ENCODE peak calls at places on chromosome 2, in eight cellular contexts. One of them, this sample, is unnamed.

GRCh38 chr2:218218409-218219185 is 1.6 kb downstream of the ARPC2 start:
- DNase-seq in choroid plexus epithelial cell: no peak
- DNase-seq in right lobe of liver: no peak
- DNase-seq in activated T-helper 1 cell treated with anti-CD3 and anti-CD28 coated beads, Interleukin-2, amount 50 U/mL, for 16 hours: no peak
- DNase-seq in kidney epithelial cell: no peak
- DNase-seq in germinal center: peak
- DNase-seq in stimulated activated CD4-positive, alpha-beta T cell treated with anti-CD3 and anti-CD28 coated beads, Interleukin-2, amount 100 ng/mL, for 48 hours: no peak
- DNase-seq in naive B cell: peak
- DNase-seq in this sample: no peak

GRCh38 chr2:121506621-121507020 is 24.1 kb upstream of the RNU4ATAC start:
- DNase-seq in choroid plexus epithelial cell: no peak
- DNase-seq in right lobe of liver: no peak
- DNase-seq in activated T-helper 1 cell treated with anti-CD3 and anti-CD28 coated beads, Interleukin-2, amount 50 U/mL, for 16 hours: no peak
- DNase-seq in kidney epithelial cell: no peak
- DNase-seq in germinal center: no peak
- DNase-seq in stimulated activated CD4-positive, alpha-beta T cell treated with anti-CD3 and anti-CD28 coated beads, Interleukin-2, amount 100 ng/mL, for 48 hours: no peak
- DNase-seq in naive B cell: no peak
- DNase-seq in this sample: no peak

GRCh38 chr2:37809525-37809924 is 115.6 kb upstream of the RMDN2 start:
- DNase-seq in choroid plexus epithelial cell: peak
- DNase-seq in right lobe of liver: no peak
- DNase-seq in activated T-helper 1 cell treated with anti-CD3 and anti-CD28 coated beads, Interleukin-2, amount 50 U/mL, for 16 hours: no peak
- DNase-seq in kidney epithelial cell: no peak
- DNase-seq in germinal center: no peak
- DNase-seq in stimulated activated CD4-positive, alpha-beta T cell treated with anti-CD3 and anti-CD28 coated beads, Interleukin-2, amount 100 ng/mL, for 48 hours: no peak
- DNase-seq in naive B cell: no peak
- DNase-seq in this sample: no peak

GRCh38 chr2:17979707-17980106 is 101.2 kb downstream of the KCNS3 start:
- DNase-seq in choroid plexus epithelial cell: no peak
- DNase-seq in right lobe of liver: no peak
- DNase-seq in activated T-helper 1 cell treated with anti-CD3 and anti-CD28 coated beads, Interleukin-2, amount 50 U/mL, for 16 hours: no peak
- DNase-seq in kidney epithelial cell: no peak
- DNase-seq in germinal center: no peak
- DNase-seq in stimulated activated CD4-positive, alpha-beta T cell treated with anti-CD3 and anti-CD28 coated beads, Interleukin-2, amount 100 ng/mL, for 48 hours: no peak
- DNase-seq in naive B cell: no peak
- DNase-seq in this sample: no peak

GRCh38 chr2:69762513-69763494 is 20.9 kb downstream of the ANXA4 start:
- DNase-seq in choroid plexus epithelial cell: no peak
- DNase-seq in right lobe of liver: no peak
- DNase-seq in activated T-helper 1 cell treated with anti-CD3 and anti-CD28 coated beads, Interleukin-2, amount 50 U/mL, for 16 hours: no peak
- DNase-seq in kidney epithelial cell: no peak
- DNase-seq in germinal center: no peak
- DNase-seq in stimulated activated CD4-positive, alpha-beta T cell treated with anti-CD3 and anti-CD28 coated beads, Interleukin-2, amount 100 ng/mL, for 48 hours: no peak
- DNase-seq in naive B cell: no peak
- DNase-seq in this sample: no peak

GRCh38 chr2:230777681-230778080 is 65.0 kb downstream of the CAB39 start:
- DNase-seq in choroid plexus epithelial cell: peak
- DNase-seq in right lobe of liver: no peak
- DNase-seq in activated T-helper 1 cell treated with anti-CD3 and anti-CD28 coated beads, Interleukin-2, amount 50 U/mL, for 16 hours: no peak
- DNase-seq in kidney epithelial cell: no peak
- DNase-seq in germinal center: no peak
- DNase-seq in stimulated activated CD4-positive, alpha-beta T cell treated with anti-CD3 and anti-CD28 coated beads, Interleukin-2, amount 100 ng/mL, for 48 hours: no peak
- DNase-seq in naive B cell: no peak
- DNase-seq in this sample: no peak

GRCh38 chr2:69559696-69560482 is 83.7 kb downstream of the AAK1 start:
- DNase-seq in choroid plexus epithelial cell: peak
- DNase-seq in right lobe of liver: no peak
- DNase-seq in activated T-helper 1 cell treated with anti-CD3 and anti-CD28 coated beads, Interleukin-2, amount 50 U/mL, for 16 hours: no peak
- DNase-seq in kidney epithelial cell: peak
- DNase-seq in germinal center: peak
- DNase-seq in stimulated activated CD4-positive, alpha-beta T cell treated with anti-CD3 and anti-CD28 coated beads, Interleukin-2, amount 100 ng/mL, for 48 hours: no peak
- DNase-seq in naive B cell: peak
- DNase-seq in this sample: no peak

GRCh38 chr2:183597841-183598240 is 473.6 kb downstream of the NUP35 start:
- DNase-seq in choroid plexus epithelial cell: no peak
- DNase-seq in right lobe of liver: no peak
- DNase-seq in activated T-helper 1 cell treated with anti-CD3 and anti-CD28 coated beads, Interleukin-2, amount 50 U/mL, for 16 hours: no peak
- DNase-seq in kidney epithelial cell: no peak
- DNase-seq in germinal center: no peak
- DNase-seq in stimulated activated CD4-positive, alpha-beta T cell treated with anti-CD3 and anti-CD28 coated beads, Interleukin-2, amount 100 ng/mL, for 48 hours: no peak
- DNase-seq in naive B cell: no peak
- DNase-seq in this sample: no peak

GRCh38 chr2:20635698-20636584 is 15.0 kb downstream of the HS1BP3 start:
- DNase-seq in choroid plexus epithelial cell: peak
- DNase-seq in right lobe of liver: peak
- DNase-seq in activated T-helper 1 cell treated with anti-CD3 and anti-CD28 coated beads, Interleukin-2, amount 50 U/mL, for 16 hours: no peak
- DNase-seq in kidney epithelial cell: no peak
- DNase-seq in germinal center: peak
- DNase-seq in stimulated activated CD4-positive, alpha-beta T cell treated with anti-CD3 and anti-CD28 coated beads, Interleukin-2, amount 100 ng/mL, for 48 hours: peak
- DNase-seq in naive B cell: peak
- DNase-seq in this sample: peak

GRCh38 chr2:137262600-137262999 is 497.3 kb downstream of the THSD7B start:
- DNase-seq in choroid plexus epithelial cell: no peak
- DNase-seq in right lobe of liver: no peak
- DNase-seq in activated T-helper 1 cell treated with anti-CD3 and anti-CD28 coated beads, Interleukin-2, amount 50 U/mL, for 16 hours: no peak
- DNase-seq in kidney epithelial cell: no peak
- DNase-seq in germinal center: no peak
- DNase-seq in stimulated activated CD4-positive, alpha-beta T cell treated with anti-CD3 and anti-CD28 coated beads, Interleukin-2, amount 100 ng/mL, for 48 hours: no peak
- DNase-seq in naive B cell: no peak
- DNase-seq in this sample: no peak

This sample was measured in cerebellar nuclear complex.